ENCODE peak calls at places on chromosome 3, in seven cellular contexts. G is heart left ventricle; N is CD4-positive, alpha-beta memory T cell; F is lung; J is pancreas; I is IMR-90; B is breast epithelium. T is an unnamed sample.

GRCh38 chr3:77535116-77535515 is 495.2 kb downstream of the ROBO2 start:
- DNase-seq in G (no peak), I (no peak), J (no peak), N (no peak), B (no peak), F (no peak), T (no peak)

GRCh38 chr3:182242563-182242962 is 530.8 kb downstream of the SOX2 start:
- DNase-seq in I (no peak), G (no peak), B (no peak), J (no peak), N (no peak), F (no peak), T (no peak)

GRCh38 chr3:125375950-125376679 is 990 bp upstream of the ZNF148 start:
- DNase-seq in I (peak; percentile 62), G (no peak), J (no peak), B (no peak), F (no peak), N (no peak), T (no peak)

GRCh38 chr3:115688408-115688807 is 65.1 kb downstream of the GAP43 start:
- DNase-seq in N (no peak), F (no peak), J (no peak), G (no peak), I (no peak), B (no peak), T (no peak)

GRCh38 chr3:193872265-193872753 is 263.6 kb upstream of the HES1 start:
- DNase-seq in J (no peak), F (no peak), N (no peak), G (no peak), I (peak; percentile 98), B (peak; percentile 71), T (no peak)

GRCh38 chr3:10672422-10672821 is 143.6 kb upstream of the SLC6A11 start:
- DNase-seq in B (no peak), G (peak; percentile 42), J (no peak), F (no peak), N (no peak), I (no peak), T (no peak)

GRCh38 chr3:52982839-52983238 is 63.0 kb downstream of the SFMBT1 start:
- DNase-seq in I (no peak), G (no peak), F (no peak), J (no peak), B (no peak), N (no peak), T (no peak)

GRCh38 chr3:103644450-103644849 is 1209.6 kb downstream of the ZPLD1 start:
- DNase-seq in G (no peak), J (no peak), I (no peak), N (no peak), B (no peak), F (no peak), T (no peak)

GRCh38 chr3:180229113-180229512 is 192.4 kb upstream of the PEX5L start:
- DNase-seq in I (no peak), B (no peak), J (no peak), N (no peak), G (no peak), F (no peak), T (no peak)

GRCh38 chr3:47410417-47410720 is 29.5 kb downstream of the PTPN23 start:
- DNase-seq in N (no peak), B (no peak), G (no peak), I (no peak), J (no peak), F (no peak), T (no peak)

GRCh38 chr3:59192473-59192872 is 142.6 kb upstream of the CFAP20DC start:
- DNase-seq in F (no peak), B (no peak), G (no peak), I (peak; percentile 87), J (no peak), N (no peak), T (no peak)

GRCh38 chr3:105827959-105828358 is 40.9 kb downstream of the CBLB start:
- DNase-seq in G (peak; percentile 33), B (no peak), I (peak; percentile 90), F (no peak), N (no peak), J (no peak), T (no peak)

GRCh38 chr3:13878711-13879101 is 1.2 kb downstream of the WNT7A start:
- DNase-seq in J (peak; percentile 71), G (no peak), F (no peak), I (no peak), B (no peak), N (no peak), T (no peak)

GRCh38 chr3:5442106-5442785 is 254.7 kb downstream of the EDEM1 start:
- DNase-seq in F (no peak), N (no peak), G (no peak), B (no peak), I (no peak), J (no peak), T (no peak)

GRCh38 chr3:98522538-98523281 is at the start of gene CLDND1:
- DNase-seq in J (peak; percentile 98), G (peak; percentile 98), F (peak; percentile 98), I (peak; percentile 96), B (peak; percentile 97), N (peak; percentile 94), T (peak; percentile 99)

GRCh38 chr3:159824341-159824740 is 164.3 kb upstream of the IL12A start:
- DNase-seq in B (no peak), N (no peak), G (peak; percentile 63), I (peak; percentile 90), J (no peak), F (no peak), T (no peak)

GRCh38 chr3:149934524-149934923 is 36.2 kb downstream of the PFN2 start:
- DNase-seq in N (no peak), J (no peak), I (peak; percentile 85), B (no peak), G (peak; percentile 49), F (peak; percentile 41), T (no peak)

GRCh38 chr3:105904683-105905320 is 36.0 kb upstream of the CBLB start:
- DNase-seq in F (no peak), J (no peak), G (no peak), I (peak; percentile 23), N (no peak), B (no peak), T (no peak)

GRCh38 chr3:46453526-46454208 is 11.0 kb downstream of the LTF start:
- DNase-seq in F (no peak), G (no peak), J (no peak), B (no peak), I (no peak), N (no peak), T (no peak)

GRCh38 chr3:102084712-102085111 is 235.4 kb downstream of the NFKBIZ start:
- DNase-seq in F (no peak), B (no peak), G (no peak), N (no peak), I (no peak), J (no peak), T (no peak)

DNA sequence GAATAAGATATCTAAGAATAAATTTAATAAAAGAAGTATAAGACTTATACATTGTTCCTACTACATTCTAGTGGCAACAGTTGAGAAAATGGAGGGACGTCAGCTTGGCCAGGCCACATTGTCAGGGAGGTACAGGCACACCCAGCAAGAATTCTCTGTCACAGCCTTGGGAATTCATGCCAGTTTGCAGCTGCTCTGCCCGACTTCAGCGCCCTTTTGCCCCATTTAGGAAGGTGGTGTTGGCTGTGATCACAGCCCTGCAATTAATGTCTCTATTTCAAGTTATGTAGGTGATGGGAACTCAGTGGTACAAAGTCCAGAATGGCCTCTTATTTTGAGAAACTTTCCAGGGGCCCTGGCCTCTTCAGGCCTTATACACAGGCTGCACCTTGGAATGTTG is 26.7 kb downstream of the AMOTL2 start:
- DNase-seq in G (no peak), I (no peak), B (no peak), F (no peak), J (no peak), N (no peak), T (no peak)
- H3K27ac ChIP-seq in G (no peak overlapping the region), I (no peak overlapping the region), B (no peak overlapping the region), F (no peak overlapping the region), J (peak overlapping the region; percentile 28), N (no peak overlapping the region), T (no peak overlapping the region)

GRCh38 chr3:172125053-172125452 is 85.7 kb downstream of the FNDC3B start:
- DNase-seq in J (no peak), F (no peak), G (no peak), B (no peak), I (no peak), N (no peak), T (no peak)
- H3K27ac ChIP-seq in J (peak overlapping the region; percentile 53), F (peak overlapping the region; percentile 72), G (peak overlapping the region; percentile 68), B (peak overlapping the region; percentile 90), I (peak overlapping the region; percentile 64), N (no peak overlapping the region), T (no peak overlapping the region)

DNA sequence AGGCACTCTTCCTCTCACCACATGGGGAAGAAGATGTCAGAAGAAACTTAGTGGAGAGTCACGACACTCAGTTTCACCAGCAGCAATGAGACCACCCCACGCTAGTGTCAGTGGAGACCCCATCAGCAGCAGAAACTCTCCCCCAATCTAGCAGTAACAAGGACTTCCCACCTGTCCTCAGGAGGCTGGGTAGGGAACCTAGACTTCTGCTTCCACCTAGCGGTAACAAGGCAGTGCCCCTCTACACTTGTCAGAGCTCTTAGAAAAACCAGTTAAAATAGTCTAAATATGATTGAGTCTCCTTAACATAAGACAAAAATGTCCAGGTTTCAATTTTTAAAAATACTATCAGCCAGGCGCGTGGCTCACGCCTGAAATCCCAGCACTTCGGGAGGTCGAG is 57.3 kb downstream of the TRAT1 start:
- DNase-seq in G (no peak), F (no peak), J (no peak), B (no peak), I (no peak), N (no peak), T (no peak)
- H3K27ac ChIP-seq in G (no peak overlapping the region), F (no peak overlapping the region), J (no peak overlapping the region), B (no peak overlapping the region), I (no peak overlapping the region), N (no peak overlapping the region), T (no peak overlapping the region)

GRCh38 chr3:183328164-183328563 is 75.1 kb downstream of the B3GNT5 start:
- DNase-seq in B (no peak), G (no peak), J (no peak), N (no peak), F (no peak), I (no peak), T (no peak)
- H3K27ac ChIP-seq in B (no peak overlapping the region), G (no peak overlapping the region), J (no peak overlapping the region), N (no peak overlapping the region), F (no peak overlapping the region), I (no peak overlapping the region), T (no peak overlapping the region)